ENCODE peak calls at places on chromosomes 2 and 18, in eight cellular contexts. J is cardiac fibroblast, Z is hepatocyte, N is GM20000, Q is A549, K is dorsolateral prefrontal cortex, F is Peyer's patch, T is endothelial cell. X is an unnamed sample.

GRCh38 chr18:39942702-39943101 is 2012.3 kb upstream of the PIK3C3 start:
- DNase-seq in T (no peak), N (no peak), F (no peak), Z (no peak), K (no peak), Q (no peak), J (no peak), X (no peak)

GRCh38 chr2:161370981-161371380 is 45.1 kb upstream of the TBR1 start:
- DNase-seq in Z (no peak), Q (no peak), N (no peak), K (no peak), F (no peak), T (no peak), J (no peak), X (no peak)

GRCh38 chr2:145593991-145594702 is 1074.2 kb upstream of the ZEB2 start:
- DNase-seq in N (no peak), Q (peak), K (no peak), Z (peak), F (no peak), T (no peak), J (peak), X (no peak)

GRCh38 chr2:121419081-121419699 is 111.5 kb upstream of the RNU4ATAC start:
- DNase-seq in Z (no peak), F (no peak), K (no peak), N (no peak), T (no peak), Q (no peak), J (no peak), X (no peak)

GRCh38 chr2:16148632-16149348 is 208.4 kb downstream of the MYCN start:
- DNase-seq in F (no peak), T (no peak), Q (no peak), N (no peak), J (no peak), K (no peak), Z (no peak), X (no peak)

GRCh38 chr2:212381428-212382102 is 157.0 kb downstream of the ERBB4 start:
- DNase-seq in Z (no peak), F (no peak), T (no peak), K (no peak), N (no peak), J (no peak), Q (no peak), X (no peak)

GRCh38 chr2:16281451-16282330 is 341.3 kb downstream of the MYCN start:
- DNase-seq in K (no peak), F (no peak), Q (peak), J (peak), N (peak), T (peak), Z (peak), X (peak)

GRCh38 chr2:200199005-200199404 is 107.5 kb upstream of the SPATS2L start:
- DNase-seq in K (no peak), F (no peak), N (no peak), J (no peak), T (no peak), Q (no peak), Z (no peak), X (no peak)

GRCh38 chr18:49340446-49340845 is 120.0 kb downstream of the DYM start:
- DNase-seq in T (no peak), Z (no peak), N (no peak), F (no peak), K (no peak), Q (no peak), J (peak), X (no peak)

GRCh38 chr2:150689600-150689999 is 202.1 kb upstream of the RND3 start:
- DNase-seq in Q (no peak), N (no peak), Z (no peak), F (no peak), K (no peak), J (peak), T (no peak), X (no peak)

GRCh38 chr2:146847846-146848245 is 997.0 kb upstream of the ACVR2A start:
- DNase-seq in K (no peak), F (no peak), T (no peak), Q (no peak), Z (no peak), N (no peak), J (no peak), X (no peak)

GRCh38 chr2:80546766-80547165 is 242.2 kb upstream of the LRRTM1 start:
- DNase-seq in T (no peak), Q (no peak), J (no peak), K (no peak), F (no peak), Z (no peak), N (no peak), X (no peak)

GRCh38 chr2:232535761-232536530 is 3.5 kb upstream of the CHRNG start:
- DNase-seq in K (no peak), Z (no peak), Q (no peak), F (no peak), J (no peak), N (no peak), T (no peak), X (no peak)

GRCh38 chr2:47187124-47187523 is 32.0 kb upstream of the STPG4 start:
- DNase-seq in F (no peak), T (no peak), Z (no peak), Q (no peak), J (no peak), K (no peak), N (no peak), X (no peak)

GRCh38 chr18:59140287-59140885 is 702 bp downstream of the SEC11C start:
- DNase-seq in J (peak), F (no peak), K (no peak), T (peak), Q (peak), Z (peak), N (peak), X (peak)

GRCh38 chr2:237453671-237454070 is 33.4 kb upstream of the MLPH start:
- DNase-seq in N (no peak), T (no peak), K (no peak), Q (no peak), Z (no peak), F (no peak), J (no peak), X (no peak)

GRCh38 chr2:237390235-237390634 is 23.7 kb downstream of the COL6A3 start:
- DNase-seq in J (no peak), K (no peak), F (no peak), N (no peak), T (no peak), Z (no peak), Q (no peak), X (no peak)

GRCh38 chr2:88713408-88713807 is 21.9 kb downstream of the RPIA start:
- DNase-seq in J (no peak), Q (no peak), K (no peak), N (no peak), Z (no peak), T (no peak), F (no peak), X (no peak)

GRCh38 chr2:74020717-74021406 is 36.2 kb downstream of the TET3 start:
- DNase-seq in Q (no peak), K (no peak), N (no peak), F (no peak), J (no peak), Z (no peak), T (no peak), X (no peak)

GRCh38 chr2:129779783-129780182 is 199.7 kb upstream of the RAB6C start:
- DNase-seq in T (no peak), K (no peak), Z (no peak), J (no peak), F (no peak), N (no peak), Q (no peak), X (no peak)

GRCh38 chr2:128298286-128298685 is 20.4 kb downstream of the HS6ST1 start:
- DNase-seq in Q (no peak), F (no peak), T (no peak), N (no peak), Z (no peak), K (no peak), J (no peak), X (no peak)

GRCh38 chr2:30267161-30267568 is 35.8 kb downstream of the LBH start:
- DNase-seq in Q (no peak), Z (no peak), T (no peak), F (no peak), N (no peak), J (no peak), K (no peak), X (no peak)

GRCh38 chr2:76998713-76999112 is 523.5 kb downstream of the LRRTM4 start:
- DNase-seq in T (no peak), F (no peak), K (no peak), J (no peak), N (no peak), Q (no peak), Z (no peak), X (no peak)

GRCh38 chr2:235762832-235763598 is 269.2 kb downstream of the AGAP1 start:
- DNase-seq in Z (no peak), J (no peak), K (no peak), N (no peak), F (no peak), Q (no peak), T (no peak), X (no peak)
- TF ChIP-seq CTCF in Z (no peak), J (peak), K (no peak), N (no peak), F (no peak), Q (peak), T (no peak), X (peak)

DNA sequence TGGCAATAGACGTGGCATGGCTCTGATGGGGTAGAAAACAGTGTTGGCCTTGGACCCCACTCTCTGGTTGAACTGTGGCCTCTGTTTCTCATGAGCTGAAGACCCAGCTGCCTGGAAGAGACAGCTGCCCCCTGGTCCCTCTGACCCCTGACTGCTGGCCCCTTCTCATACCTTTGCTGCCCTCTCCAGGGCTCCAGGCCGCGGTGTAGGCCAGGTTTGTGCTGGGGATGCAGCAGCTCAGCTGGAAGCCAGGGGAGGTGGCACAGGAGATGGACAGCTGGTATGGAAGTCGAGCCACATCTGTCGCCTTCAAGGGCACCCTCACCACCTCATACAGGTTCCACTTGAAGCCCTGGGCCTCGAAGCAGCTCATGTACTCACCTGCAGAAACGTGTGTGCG is 31.7 kb upstream of the SELENOI start:
- DNase-seq in T (no peak), Z (no peak), K (no peak), Q (no peak), F (peak), J (no peak), N (no peak), X (no peak)
- TF ChIP-seq CTCF in T (no peak), Z (no peak), K (no peak), Q (no peak), F (no peak), J (no peak), N (no peak), X (no peak)

DNA sequence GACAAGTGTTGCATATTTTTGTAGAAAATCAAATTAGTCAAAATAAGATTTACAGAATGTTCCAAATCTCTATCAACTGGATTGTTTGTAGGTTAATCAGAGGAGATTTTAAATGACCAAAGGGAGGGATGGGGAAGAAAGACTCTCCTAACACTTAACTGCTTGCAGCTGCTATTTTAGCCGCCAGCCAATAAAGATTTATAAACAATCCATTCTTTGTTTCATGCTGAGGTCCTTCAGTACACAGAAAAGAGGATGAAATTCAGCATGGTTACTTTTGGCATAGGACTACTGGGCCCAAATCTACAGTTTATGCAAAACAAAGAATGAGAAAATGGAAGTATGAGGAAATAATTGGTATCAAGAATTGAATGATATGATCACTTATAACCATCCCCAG is 86.4 kb upstream of the FN1 start:
- DNase-seq in Q (no peak), T (no peak), J (no peak), K (no peak), Z (no peak), N (no peak), F (no peak), X (no peak)
- TF ChIP-seq CTCF in Q (no peak), T (no peak), J (no peak), K (no peak), Z (no peak), N (no peak), F (no peak), X (no peak)

DNA sequence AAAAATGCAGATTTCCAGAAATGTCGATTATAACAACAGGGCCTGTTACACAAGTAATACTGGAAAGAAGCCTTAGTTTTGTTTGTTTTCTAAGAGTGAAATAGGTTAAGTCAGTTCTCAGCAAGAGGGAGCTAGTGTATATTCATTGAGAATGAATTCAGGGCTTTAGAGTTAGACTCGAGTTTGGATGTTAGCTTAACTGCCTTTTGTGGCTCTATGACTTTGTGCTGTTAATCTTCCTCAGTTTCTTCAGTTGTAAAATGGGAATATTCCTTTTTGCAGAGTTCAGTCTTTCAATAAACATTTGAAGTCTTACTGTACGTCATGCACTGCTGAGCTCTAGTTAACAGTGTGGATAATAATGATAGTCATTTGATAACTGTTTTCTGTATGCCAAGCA is 989 bp downstream of the NDUFV2 start:
- DNase-seq in K (no peak), J (peak), F (no peak), T (no peak), Z (peak), N (no peak), Q (no peak), X (no peak)
- TF ChIP-seq CTCF in K (peak), J (no peak), F (no peak), T (no peak), Z (peak), N (no peak), Q (no peak), X (no peak)

DNA sequence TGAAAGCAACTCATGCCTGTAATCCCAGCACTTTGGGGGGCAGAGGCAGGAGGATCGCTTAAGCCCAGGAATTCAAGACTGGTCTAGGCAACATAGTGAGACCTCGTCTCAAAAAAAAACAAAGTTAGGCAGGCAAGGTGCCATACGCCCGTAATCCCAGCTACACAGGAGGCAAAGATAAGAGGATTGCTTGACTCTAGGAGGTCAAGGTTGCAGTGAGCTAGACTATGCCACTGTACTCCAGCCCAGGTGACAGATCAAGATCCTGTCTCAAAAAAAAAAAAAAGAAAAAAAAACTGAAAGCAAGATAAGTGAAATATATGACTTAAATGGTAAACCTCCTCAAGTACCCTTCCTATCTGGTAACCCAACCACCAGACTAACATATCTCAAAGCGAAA is 59.8 kb downstream of the USP34 start:
- DNase-seq in Z (no peak), F (no peak), K (no peak), Q (no peak), J (no peak), T (no peak), N (no peak), X (no peak)
- TF ChIP-seq CTCF in Z (no peak), F (no peak), K (no peak), Q (no peak), J (no peak), T (no peak), N (no peak), X (no peak)